ENCODE peak calls at places on chromosomes 7 and 10, in eight cellular contexts. D is AG09309, U is suprapubic skin, F is astrocyte of the spinal cord, N is adrenal gland, I is endothelial cell, G is kidney epithelial cell, V is tibial nerve. O is an unnamed sample.

GRCh38 chr10:32073676-32074075 is 17.5 kb upstream of the KIF5B start:
- DNase-seq in D (no peak), U (no peak), F (no peak), N (no peak), I (no peak), G (no peak), V (no peak), O (no peak)

GRCh38 chr10:17923728-17924127 is 28.0 kb upstream of the SLC39A12 start:
- DNase-seq in D (peak), U (no peak), F (peak), N (no peak), I (no peak), G (peak), V (no peak), O (no peak)

GRCh38 chr7:143369678-143370651 is 7.5 kb upstream of the FAM131B start:
- DNase-seq in D (no peak), U (no peak), F (no peak), N (no peak), I (no peak), G (no peak), V (no peak), O (no peak)

GRCh38 chr7:158410720-158411119 is 176.9 kb downstream of the PTPRN2 start:
- DNase-seq in D (no peak), U (peak), F (no peak), N (no peak), I (no peak), G (no peak), V (no peak), O (no peak)

GRCh38 chr10:132756591-132756990 is 29.4 kb downstream of the NKX6-2 start:
- DNase-seq in D (no peak), U (no peak), F (no peak), N (no peak), I (no peak), G (no peak), V (no peak), O (no peak)

GRCh38 chr7:102064361-102065025 is 222.2 kb upstream of the SH2B2 start:
- DNase-seq in D (no peak), U (no peak), F (no peak), N (peak), I (no peak), G (no peak), V (no peak), O (no peak)

GRCh38 chr7:69906309-69906995 is 308.2 kb downstream of the AUTS2 start:
- DNase-seq in D (no peak), U (no peak), F (no peak), N (no peak), I (no peak), G (no peak), V (no peak), O (no peak)

GRCh38 chr10:112232670-112233069 is 49.1 kb upstream of the GPAM start:
- DNase-seq in D (no peak), U (no peak), F (no peak), N (no peak), I (no peak), G (no peak), V (no peak), O (no peak)

GRCh38 chr10:128631801-128632241 is 505.6 kb upstream of the MKI67 start:
- DNase-seq in D (no peak), U (no peak), F (no peak), N (no peak), I (no peak), G (no peak), V (no peak), O (no peak)

GRCh38 chr7:429828-430180 is 89.8 kb downstream of the PDGFA start:
- DNase-seq in D (no peak), U (no peak), F (no peak), N (no peak), I (no peak), G (no peak), V (no peak), O (no peak)

GRCh38 chr10:14878266-14879054 is at the start of gene SUV39H2:
- DNase-seq in D (peak), U (peak), F (peak), N (peak), I (peak), G (peak), V (peak), O (peak)

GRCh38 chr10:24208661-24209420 is at the start of gene KIAA1217:
- DNase-seq in D (no peak), U (no peak), F (peak), N (peak), I (peak), G (no peak), V (no peak), O (peak)

GRCh38 chr7:44225566-44226395 is 25.0 kb downstream of the YKT6 start:
- DNase-seq in D (no peak), U (no peak), F (no peak), N (no peak), I (peak), G (no peak), V (no peak), O (no peak)

GRCh38 chr10:93701903-93702277 is 502 bp downstream of the FRA10AC1 start:
- DNase-seq in D (peak), U (no peak), F (peak), N (peak), I (no peak), G (no peak), V (no peak), O (no peak)

GRCh38 chr7:144873316-144873845 is 37.5 kb upstream of the TPK1 start:
- DNase-seq in D (no peak), U (no peak), F (no peak), N (no peak), I (no peak), G (no peak), V (no peak), O (no peak)

GRCh38 chr10:97210576-97210975 is 24.8 kb upstream of the SLIT1 start:
- DNase-seq in D (no peak), U (peak), F (peak), N (peak), I (peak), G (peak), V (peak), O (peak)

GRCh38 chr7:216360-217300 is 24.3 kb downstream of the FAM20C start:
- DNase-seq in D (no peak), U (no peak), F (no peak), N (no peak), I (no peak), G (no peak), V (no peak), O (no peak)

GRCh38 chr10:78222096-78222790 is 188.6 kb downstream of the RPS24 start:
- DNase-seq in D (no peak), U (no peak), F (no peak), N (no peak), I (peak), G (no peak), V (no peak), O (no peak)

GRCh38 chr10:121394586-121394985 is 203.7 kb downstream of the FGFR2 start:
- DNase-seq in D (no peak), U (no peak), F (no peak), N (no peak), I (no peak), G (no peak), V (no peak), O (no peak)

DNA sequence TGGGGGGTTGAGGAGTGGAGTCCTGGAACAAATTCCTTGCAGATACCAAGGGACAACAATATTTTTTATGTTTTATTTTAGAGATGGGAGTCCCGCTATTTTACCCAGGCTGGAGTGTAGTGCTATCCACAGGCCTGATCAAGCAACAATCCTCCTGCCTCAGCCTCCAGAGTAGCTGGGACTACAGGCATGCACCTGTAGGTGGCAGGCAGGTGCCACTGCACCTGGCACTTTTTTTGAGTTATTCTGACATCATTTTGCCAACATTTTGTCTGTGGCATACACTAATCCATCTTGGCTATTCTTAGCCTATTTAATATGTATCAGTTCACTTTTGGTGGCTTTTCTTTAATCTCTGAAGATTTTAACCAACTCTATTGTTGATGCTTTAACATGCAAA is 317.8 kb upstream of the MTPN start:
- DNase-seq in D (no peak), U (no peak), F (no peak), N (no peak), I (no peak), G (no peak), V (no peak), O (no peak)
- TF ChIP-seq CTCF in D (no peak), U (no peak), F (no peak), N (no peak), I (no peak), G (no peak), V (no peak), O (no peak)

DNA sequence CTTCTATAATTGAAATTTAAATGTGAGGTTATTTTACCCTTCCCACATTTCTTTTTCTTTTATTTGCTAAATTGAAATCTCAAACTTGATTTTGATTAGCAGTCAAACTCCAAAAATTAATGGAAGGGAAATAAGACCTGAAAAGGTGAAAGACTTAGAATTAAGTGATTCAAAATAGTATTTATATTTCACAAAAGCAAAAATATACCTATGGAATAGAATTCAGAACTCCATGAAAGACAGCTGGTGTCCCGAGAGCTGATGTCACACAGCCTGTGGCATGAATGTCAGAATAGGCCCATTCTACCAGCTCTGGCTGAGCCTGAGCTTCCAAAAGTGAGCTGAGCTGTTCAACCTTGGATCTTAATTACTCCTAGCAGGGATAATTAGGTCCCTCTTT is at the start of gene FAM24A:
- DNase-seq in D (no peak), U (no peak), F (no peak), N (no peak), I (no peak), G (no peak), V (no peak), O (no peak)
- TF ChIP-seq CTCF in D (no peak), U (no peak), F (no peak), N (no peak), I (no peak), G (no peak), V (no peak), O (no peak)

GRCh38 chr10:46022978-46023702 is 7.3 kb downstream of the NCOA4 start:
- DNase-seq in D (peak), U (peak), F (peak), N (peak), I (peak), G (peak), V (peak), O (peak)
- TF ChIP-seq CTCF in D (peak), U (peak), F (peak), N (peak), I (no peak), G (peak), V (no peak), O (peak)

GRCh38 chr10:62618576-62619408 is 185.7 kb upstream of the ADO start:
- DNase-seq in D (peak), U (no peak), F (peak), N (peak), I (no peak), G (no peak), V (no peak), O (no peak)
- TF ChIP-seq CTCF in D (no peak), U (no peak), F (no peak), N (no peak), I (no peak), G (no peak), V (no peak), O (no peak)